ENCODE peak calls at places on chromosomes 13 and 19, in five cellular contexts. T is H1, Q is GM12878, G is HepG2, Z is K562. A is an unnamed sample.

GRCh38 chr19:42378225-42378929 is 11.7 kb downstream of the CNFN start:
- DNase-seq in T (no peak), Q (no peak), G (no peak), Z (no peak), A (no peak)

GRCh38 chr13:110455941-110456340 is 105.6 kb downstream of the RAB20 start:
- DNase-seq in T (peak), Q (no peak), G (peak), Z (peak), A (peak)

GRCh38 chr19:42468273-42468796 is 25.6 kb upstream of the CXCL17 start:
- DNase-seq in T (no peak), Q (no peak), G (no peak), Z (no peak), A (no peak)

GRCh38 chr19:33396701-33397535 is 23.4 kb downstream of the CEBPG start:
- DNase-seq in T (no peak), Q (no peak), G (peak), Z (no peak), A (peak)

GRCh38 chr19:3056454-3057016 is 5.8 kb downstream of the TLE5 start:
- DNase-seq in T (peak), Q (no peak), G (no peak), Z (no peak), A (no peak)

GRCh38 chr19:4007021-4007835 is at the start of gene PIAS4:
- DNase-seq in T (peak), Q (peak), G (peak), Z (peak), A (peak)

GRCh38 chr13:105817011-105817410 is 718.5 kb downstream of the EFNB2 start:
- DNase-seq in T (peak), Q (no peak), G (no peak), Z (no peak), A (no peak)

GRCh38 chr13:84433024-84433423 is 550.8 kb upstream of the SLITRK1 start:
- DNase-seq in T (no peak), Q (no peak), G (no peak), Z (no peak), A (no peak)

GRCh38 chr13:42007844-42008243 is 40.6 kb upstream of the DGKH start:
- DNase-seq in T (no peak), Q (no peak), G (no peak), Z (no peak), A (no peak)

GRCh38 chr19:629961-630714 is 3.2 kb downstream of the POLRMT start:
- DNase-seq in T (no peak), Q (no peak), G (no peak), Z (no peak), A (no peak)
- TF ChIP-seq CHD2 in T (no peak), Q (no peak), G (no peak), Z (no peak), A (no peak)

GRCh38 chr19:16831531-16831930 is 2.3 kb downstream of the SIN3B start:
- DNase-seq in T (no peak), Q (no peak), G (no peak), Z (no peak), A (no peak)

GRCh38 chr19:16828990-16829821 is at the start of gene SIN3B:
- DNase-seq in T (peak), Q (peak), G (peak), Z (peak), A (peak)

GRCh38 chr19:16834747-16835146 is 5.5 kb downstream of the SIN3B start:
- DNase-seq in T (no peak), Q (no peak), G (no peak), Z (no peak), A (no peak)

GRCh38 chr19:16829822-16830289 is 658 bp downstream of the SIN3B start:
- DNase-seq in T (no peak), Q (no peak), G (no peak), Z (no peak), A (peak)

DNA sequence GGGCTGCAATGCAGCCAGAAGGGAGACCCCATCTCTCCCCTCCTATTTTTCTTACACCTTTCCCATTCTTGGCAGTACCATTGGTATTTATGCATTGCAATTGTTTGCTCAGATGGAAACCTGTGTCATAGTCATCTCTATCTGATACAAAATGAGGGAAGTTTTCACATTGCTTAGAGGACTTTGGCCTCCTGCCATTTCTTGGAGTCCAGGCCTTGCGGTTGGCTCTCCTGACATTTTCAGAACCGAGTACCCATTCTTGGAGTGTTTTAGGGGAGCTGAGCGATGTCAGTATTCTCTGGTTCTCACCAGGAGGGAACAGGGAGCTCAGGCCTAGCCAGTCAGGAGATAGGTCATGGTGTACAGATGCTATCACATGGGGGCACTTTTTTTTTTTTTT is 1.5 kb downstream of the SIN3B start:
- DNase-seq in T (no peak), Q (no peak), G (no peak), Z (peak), A (no peak)
- TF ChIP-seq TAF1 in T (no peak), Q (no peak), G (no peak), Z (no peak), A (no peak)

GRCh38 chr13:74990992-74991391 is 491.0 kb downstream of the TBC1D4 start:
- DNase-seq in T (no peak), Q (no peak), G (no peak), Z (no peak), A (no peak)
- TF ChIP-seq CHD2 in T (no peak), Q (no peak), G (no peak), Z (no peak), A (no peak)

GRCh38 chr19:55118401-55118991 is 1.1 kb upstream of the PPP1R12C start:
- DNase-seq in T (peak), Q (no peak), G (no peak), Z (peak), A (no peak)
- TF ChIP-seq TAF1 in T (peak), Q (no peak), G (no peak), Z (no peak), A (no peak)

DNA sequence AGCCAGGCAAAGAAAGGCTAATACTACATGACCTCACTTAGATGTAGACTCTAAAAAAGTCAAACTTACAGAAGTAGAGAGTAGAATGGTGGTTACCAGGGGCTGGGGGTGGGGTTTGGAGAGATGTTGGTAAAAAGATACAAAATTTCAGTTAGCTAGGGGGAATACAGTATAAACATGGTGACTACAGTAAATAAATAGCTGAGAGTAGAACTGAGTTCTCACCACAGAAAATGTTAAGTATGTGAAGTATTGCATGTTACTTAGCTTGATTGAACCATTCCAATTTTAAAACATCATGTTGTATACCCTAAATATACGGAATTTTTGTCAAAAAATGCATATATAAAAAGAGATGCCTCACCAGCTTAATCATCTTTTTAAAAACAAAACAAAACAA is 67.5 kb upstream of the DOCK9 start:
- DNase-seq in T (no peak), Q (no peak), G (no peak), Z (no peak), A (no peak)
- TF ChIP-seq CHD2 in T (no peak), Q (no peak), G (no peak), Z (no peak), A (no peak)

DNA sequence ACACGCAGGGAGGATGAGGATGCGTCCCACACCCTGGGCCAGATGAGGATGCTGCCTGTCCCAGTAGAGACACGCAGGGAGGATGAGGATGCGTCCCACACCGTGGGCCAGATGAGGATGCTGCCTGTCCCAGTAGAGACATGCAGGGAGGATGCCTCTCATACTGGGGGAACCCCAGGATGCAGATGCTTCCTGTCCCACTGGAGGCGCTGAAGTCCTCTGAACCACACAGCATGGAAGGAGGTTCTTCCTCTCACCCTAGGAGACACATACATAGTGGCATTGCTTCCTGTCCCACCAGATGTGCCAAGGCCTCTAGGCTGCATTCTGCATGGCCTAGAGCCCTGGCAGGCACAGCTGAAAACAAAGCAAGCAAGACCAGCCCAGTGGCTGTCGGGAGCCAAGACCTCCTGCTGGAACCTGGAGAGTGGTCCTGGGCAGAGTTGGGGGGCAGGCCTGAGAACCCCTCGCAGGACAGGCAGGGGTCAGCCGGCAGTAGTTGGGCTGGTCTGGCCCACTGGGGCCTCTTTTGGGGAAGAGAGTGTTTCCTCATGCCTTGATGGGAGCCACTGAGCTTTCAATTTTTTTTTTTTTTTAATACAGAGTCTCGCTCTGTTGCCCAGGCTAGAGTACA is 4.3 kb downstream of the HPN start:
- DNase-seq in T (no peak), Q (peak), G (no peak), Z (peak), A (peak)
- TF ChIP-seq TAF1 in T (no peak), Q (no peak), G (no peak), Z (no peak), A (no peak)

GRCh38 chr19:18361646-18362045 is 21.2 kb downstream of the PGPEP1 start:
- DNase-seq in T (no peak), Q (no peak), G (no peak), Z (no peak), A (no peak)

GRCh38 chr19:18366027-18366435 is 19.9 kb upstream of the GDF15 start:
- DNase-seq in T (no peak), Q (no peak), G (no peak), Z (no peak), A (no peak)

GRCh38 chr19:18363787-18364186 is 22.2 kb upstream of the GDF15 start:
- DNase-seq in T (no peak), Q (no peak), G (no peak), Z (no peak), A (no peak)

GRCh38 chr19:18362934-18363542 is 22.6 kb downstream of the PGPEP1 start:
- DNase-seq in T (no peak), Q (no peak), G (peak), Z (no peak), A (no peak)

GRCh38 chr19:18364826-18365528 is 21.0 kb upstream of the GDF15 start:
- DNase-seq in T (no peak), Q (no peak), G (peak), Z (peak), A (peak)
- TF ChIP-seq CHD2 in T (no peak), Q (no peak), G (no peak), Z (no peak), A (peak)

GRCh38 chr13:25231537-25231936 is 55.8 kb downstream of the MTMR6 start:
- DNase-seq in T (no peak), Q (no peak), G (no peak), Z (peak), A (no peak)

GRCh38 chr13:25227690-25228089 is 55.6 kb upstream of the AMER2 start:
- DNase-seq in T (no peak), Q (no peak), G (no peak), Z (no peak), A (no peak)

GRCh38 chr13:25237083-25237482 is 50.2 kb downstream of the MTMR6 start:
- DNase-seq in T (no peak), Q (no peak), G (no peak), Z (no peak), A (no peak)

GRCh38 chr13:25233861-25234260 is 53.4 kb downstream of the MTMR6 start:
- DNase-seq in T (no peak), Q (no peak), G (no peak), Z (no peak), A (no peak)

DNA sequence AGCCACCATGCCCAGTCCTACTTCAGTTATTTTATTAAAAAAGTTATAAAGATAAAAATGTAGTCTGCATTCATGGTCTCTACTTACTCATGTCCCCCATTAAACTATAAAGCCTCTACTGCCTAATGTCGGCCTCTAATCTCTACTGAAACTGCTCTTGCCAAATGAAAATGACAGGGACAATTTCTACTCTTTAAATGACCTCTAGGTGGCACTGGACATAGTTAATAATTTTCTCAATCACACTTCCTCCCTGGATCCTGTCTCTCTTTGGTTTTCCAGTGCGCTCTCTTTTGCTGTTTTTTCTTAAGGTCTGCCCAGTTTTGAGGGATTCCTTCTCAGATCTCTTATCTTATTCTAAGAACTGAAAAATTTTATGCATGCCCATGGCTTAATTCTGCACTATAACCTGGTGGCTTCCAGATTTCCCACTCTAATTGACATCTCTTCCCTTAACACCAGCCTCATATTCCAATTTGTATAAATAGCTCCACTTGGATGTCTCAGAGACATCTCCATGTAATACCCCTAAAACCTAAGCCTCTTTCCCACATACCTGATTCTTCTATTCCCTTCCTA is 54.3 kb downstream of the MTMR6 start:
- DNase-seq in T (no peak), Q (no peak), G (peak), Z (peak), A (peak)
- TF ChIP-seq TAF1 in T (no peak), Q (no peak), G (no peak), Z (no peak), A (no peak)

A was measured in SK-N-SH.